ENCODE peak calls at places on chromosomes 1 and 21, in four cellular contexts. A is fibroblast of lung, Q is HepG2, Y is H9. H is an unnamed sample.

GRCh38 chr21:40846566-40847411 is at the start of gene DSCAM:
- DNase-seq in A (no peak), Y (peak), Q (no peak), H (no peak)

GRCh38 chr1:194175251-194175650 is 988.8 kb upstream of the B3GALT2 start:
- DNase-seq in Q (no peak), Y (no peak), A (no peak), H (no peak)

GRCh38 chr1:171219751-171220385 is 28.4 kb upstream of the FMO1 start:
- DNase-seq in Q (no peak), A (peak), Y (peak), H (no peak)

GRCh38 chr1:2982615-2983318 is 38.5 kb upstream of the ACTRT2 start:
- DNase-seq in A (no peak), Y (no peak), Q (no peak), H (no peak)

GRCh38 chr1:90725341-90725960 is 8.3 kb upstream of the BARHL2 start:
- DNase-seq in Q (no peak), A (no peak), Y (peak), H (no peak)

GRCh38 chr1:154865442-154866256 is 4.4 kb downstream of the KCNN3 start:
- DNase-seq in Q (no peak), Y (no peak), A (no peak), H (no peak)

GRCh38 chr1:164772635-164773034 is 213.7 kb downstream of the PBX1 start:
- DNase-seq in Q (no peak), A (peak), Y (no peak), H (peak)

GRCh38 chr1:55314740-55315139 is 99.6 kb upstream of the USP24 start:
- DNase-seq in Y (no peak), A (no peak), Q (no peak), H (no peak)

GRCh38 chr1:206905295-206906164 is 8.3 kb downstream of the IL24 start:
- DNase-seq in Q (no peak), A (peak), Y (no peak), H (no peak)

GRCh38 chr1:165481820-165482532 is 37.0 kb upstream of the RXRG start:
- DNase-seq in A (peak), Q (no peak), Y (no peak), H (no peak)

GRCh38 chr21:44735821-44736220 is 24.4 kb upstream of the TSPEAR start:
- DNase-seq in Q (no peak), A (no peak), Y (peak), H (no peak)

GRCh38 chr1:216054593-216054992 is 368.7 kb downstream of the USH2A start:
- DNase-seq in A (no peak), Q (no peak), Y (no peak), H (no peak)

GRCh38 chr1:175016073-175016722 is 7.0 kb downstream of the MRPS14 start:
- DNase-seq in Y (no peak), A (peak), Q (no peak), H (no peak)

GRCh38 chr1:112264553-112264952 is 131.5 kb upstream of the CTTNBP2NL start:
- DNase-seq in Y (no peak), A (peak), Q (no peak), H (no peak)

GRCh38 chr1:203338335-203339036 is 12.4 kb downstream of the FMOD start:
- DNase-seq in Y (peak), A (peak), Q (peak), H (peak)

GRCh38 chr1:236147521-236148470 is 5.5 kb downstream of the GPR137B start:
- DNase-seq in A (no peak), Q (no peak), Y (no peak), H (no peak)

GRCh38 chr1:50996083-50996482 is 26.0 kb downstream of the CDKN2C start:
- DNase-seq in Y (no peak), A (no peak), Q (no peak), H (no peak)

GRCh38 chr1:35220976-35221375 is 28.0 kb upstream of the SFPQ start:
- DNase-seq in A (no peak), Y (peak), Q (peak), H (no peak)

GRCh38 chr1:24991242-24992037 is 61.4 kb upstream of the RUNX3 start:
- DNase-seq in Q (no peak), A (no peak), Y (no peak), H (no peak)

GRCh38 chr1:15531003-15531402 is 4.4 kb downstream of the DNAJC16 start:
- DNase-seq in Y (no peak), Q (no peak), A (no peak), H (no peak)

GRCh38 chr1:34784751-34785221 is 3.8 kb downstream of the GJB3 start:
- DNase-seq in Q (no peak), Y (no peak), A (no peak), H (no peak)

GRCh38 chr21:18340387-18340942 is 63.1 kb downstream of the TMPRSS15 start:
- DNase-seq in Q (no peak), Y (no peak), A (peak), H (no peak)

GRCh38 chr1:202505356-202505755 is 156.9 kb downstream of the PPP1R12B start:
- DNase-seq in Y (no peak), Q (no peak), A (peak), H (no peak)

GRCh38 chr1:156388814-156389137 is 19.8 kb downstream of the RHBG start:
- DNase-seq in A (no peak), Y (no peak), Q (no peak), H (no peak)

GRCh38 chr1:45334308-45335245 is 5.4 kb upstream of the TOE1 start:
- DNase-seq in Q (no peak), Y (peak), A (no peak), H (no peak)

GRCh38 chr1:97820470-97821188 is 100.2 kb downstream of the DPYD start:
- DNase-seq in Y (no peak), Q (peak), A (peak), H (no peak)

GRCh38 chr1:64082459-64082858 is 121.0 kb upstream of the UBE2U start:
- DNase-seq in A (peak), Q (no peak), Y (no peak), H (no peak)

GRCh38 chr1:150243003-150243402 is 7.1 kb upstream of the ANP32E start:
- DNase-seq in Y (peak), A (no peak), Q (no peak), H (no peak)

GRCh38 chr1:5992814-5993552 is 758 bp upstream of the NPHP4 start:
- DNase-seq in Q (no peak), Y (no peak), A (no peak), H (no peak)

GRCh38 chr1:86207323-86207722 is 50.8 kb upstream of the COL24A1 start:
- DNase-seq in A (peak), Y (no peak), Q (no peak), H (no peak)

GRCh38 chr21:36889401-36889800 is 77.1 kb downstream of the HLCS start:
- DNase-seq in A (no peak), Y (no peak), Q (no peak), H (no peak)

GRCh38 chr1:28737245-28738137 is 751 bp downstream of the YTHDF2 start:
- DNase-seq in Y (peak), A (peak), Q (peak), H (peak)

GRCh38 chr1:6962390-6962955 is 177.2 kb downstream of the CAMTA1 start:
- DNase-seq in Q (no peak), A (peak), Y (no peak), H (peak)

GRCh38 chr1:229694053-229694693 is 68.1 kb downstream of the URB2 start:
- DNase-seq in Y (peak), Q (no peak), A (peak), H (peak)

GRCh38 chr1:54791880-54792522 is 9.1 kb downstream of the TTC22 start:
- DNase-seq in A (peak), Q (peak), Y (peak), H (peak)

GRCh38 chr1:181791721-181792120 is 269.8 kb downstream of the ZNF648 start:
- DNase-seq in Q (no peak), A (no peak), Y (no peak), H (no peak)

GRCh38 chr1:30417001-30417700 is 306.2 kb downstream of the MATN1 start:
- DNase-seq in A (no peak), Y (no peak), Q (no peak), H (no peak)

GRCh38 chr21:44024895-44025353 is 12.8 kb downstream of the TRAPPC10 start:
- DNase-seq in Q (no peak), Y (no peak), A (peak), H (no peak)

GRCh38 chr1:163315773-163316374 is 5.9 kb upstream of the NUF2 start:
- DNase-seq in Y (no peak), A (peak), Q (peak), H (peak)

GRCh38 chr1:153573351-153573750 is 7.7 kb upstream of the S100A2 start:
- DNase-seq in Y (no peak), A (peak), Q (no peak), H (no peak)
- H3K9ac ChIP-seq in Y (no peak), A (no peak), Q (no peak), H (no peak)

DNA sequence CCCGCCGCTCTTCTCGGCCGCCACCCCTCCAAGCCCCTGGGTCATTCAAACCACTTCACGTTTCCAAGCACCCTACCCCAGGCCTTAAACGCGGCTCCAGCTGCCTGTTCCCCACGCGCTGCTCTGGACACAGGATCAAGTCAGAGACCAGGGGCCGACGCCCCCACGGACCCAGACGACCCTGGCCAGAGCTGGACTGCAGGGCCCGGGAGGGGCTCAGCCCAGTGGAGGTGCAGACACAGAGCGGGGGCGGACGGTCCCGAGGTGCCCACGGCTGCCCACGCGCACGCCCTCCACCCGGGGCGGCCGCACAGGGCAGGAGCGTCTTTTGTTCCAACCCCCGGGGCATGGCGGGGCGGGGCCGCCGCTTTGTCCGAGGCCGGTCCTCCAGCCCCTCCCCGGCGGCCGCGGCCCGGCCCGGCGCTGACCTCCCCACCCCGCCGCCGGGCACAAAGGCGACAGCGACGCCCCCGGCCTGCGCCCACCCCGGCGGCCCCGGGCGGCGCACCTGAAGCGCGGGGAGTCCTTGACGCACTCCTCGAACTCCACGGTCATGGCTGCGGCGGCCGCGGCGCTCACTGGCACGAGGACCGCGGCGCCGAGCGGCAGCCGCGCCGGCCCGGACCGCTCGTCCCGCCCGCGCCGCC is 346 bp downstream of the ACAP3 start:
- DNase-seq in A (no peak), Y (no peak), Q (no peak), H (peak)
- H3K9ac ChIP-seq in A (peak), Y (no peak), Q (peak), H (peak)

GRCh38 chr1:204443871-204444581 is 32.4 kb upstream of the PPP1R15B start:
- DNase-seq in Q (no peak), Y (no peak), A (no peak), H (no peak)
- H3K9ac ChIP-seq in Q (no peak), Y (no peak), A (no peak), H (no peak)

GRCh38 chr1:151790071-151790939 is at the start of gene TDRKH:
- DNase-seq in Q (peak), A (peak), Y (peak), H (peak)
- H3K9ac ChIP-seq in Q (peak), A (no peak), Y (peak), H (peak)

DNA sequence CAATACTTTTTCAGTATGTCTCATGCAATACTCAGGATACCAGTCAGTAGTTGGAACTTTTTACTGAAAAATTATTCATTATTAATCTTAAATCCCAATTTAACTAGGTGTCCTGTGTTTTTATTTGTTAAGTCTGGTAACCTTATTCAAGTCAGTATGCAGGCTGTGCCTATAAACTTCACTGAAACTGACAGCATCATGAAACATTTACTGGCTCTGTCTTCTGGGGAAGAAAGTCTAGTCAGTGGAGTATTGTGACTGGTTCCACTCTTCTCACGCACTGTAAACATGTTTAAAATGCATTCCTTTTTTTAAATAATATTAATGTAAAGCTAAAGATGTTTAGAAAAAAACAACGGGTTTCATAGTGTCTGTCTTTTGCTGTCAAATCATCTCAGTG is 739.8 kb downstream of the LTN1 start:
- DNase-seq in A (no peak), Q (no peak), Y (no peak), H (no peak)
- H3K9ac ChIP-seq in A (no peak), Q (no peak), Y (no peak), H (no peak)

GRCh38 chr1:168709896-168710305 is 19.1 kb downstream of the DPT start:
- DNase-seq in Y (no peak), Q (no peak), A (peak), H (no peak)
- H3K9ac ChIP-seq in Y (no peak), Q (no peak), A (no peak), H (no peak)

GRCh38 chr1:23911924-23912323 is 1.2 kb downstream of the CNR2 start:
- DNase-seq in Q (no peak), A (no peak), Y (no peak), H (no peak)

GRCh38 chr1:23914921-23915320 is 1.8 kb upstream of the CNR2 start:
- DNase-seq in A (no peak), Y (no peak), Q (no peak), H (no peak)

GRCh38 chr1:23915470-23915869 is 2.3 kb upstream of the CNR2 start:
- DNase-seq in A (no peak), Q (no peak), Y (no peak), H (no peak)

GRCh38 chr1:23913212-23913880 is at the start of gene CNR2:
- DNase-seq in Y (no peak), A (no peak), Q (no peak), H (no peak)

DNA sequence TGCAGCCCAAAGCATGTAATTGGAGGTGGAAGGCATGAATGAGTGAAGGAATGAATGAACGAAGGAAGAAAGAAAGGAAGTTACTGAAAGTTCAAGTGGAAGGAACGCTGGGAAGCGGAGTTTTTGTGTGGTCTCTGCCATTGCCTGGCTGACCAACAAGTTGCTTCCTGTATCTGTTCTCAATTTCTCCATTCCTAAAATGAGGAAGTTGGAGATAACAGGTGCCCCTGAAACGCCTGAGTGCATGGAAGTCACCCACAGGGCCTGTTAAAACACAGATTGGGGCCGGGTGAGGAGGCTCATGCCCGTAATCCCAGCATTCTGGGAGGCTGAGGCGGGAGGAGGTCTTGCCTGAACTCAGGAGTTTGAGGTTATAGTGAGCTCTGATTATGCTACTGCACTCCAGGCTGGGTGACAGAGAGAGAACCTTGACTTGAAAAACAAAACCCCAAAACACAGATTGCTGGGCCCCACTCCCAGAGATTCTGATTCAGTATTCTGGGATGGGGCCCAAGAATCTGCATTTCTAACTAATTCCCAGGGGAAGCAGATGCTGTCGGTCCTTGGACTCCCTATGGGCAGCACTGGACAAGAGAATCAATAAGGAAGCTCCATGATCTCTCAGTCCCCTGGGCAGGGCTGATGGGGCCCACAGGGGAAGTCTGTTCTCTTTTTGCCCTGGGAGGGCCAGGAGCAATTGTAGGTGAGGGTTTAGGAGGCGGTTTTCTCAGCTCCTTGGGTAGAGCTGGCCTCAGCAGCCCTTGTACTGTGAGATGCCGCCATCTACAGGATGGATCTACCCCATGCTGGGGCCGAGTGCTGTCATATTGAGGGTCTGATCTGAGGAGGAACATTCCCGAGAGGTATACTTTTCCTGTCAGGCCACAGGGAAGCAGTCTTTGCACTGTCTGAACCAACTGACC is 3.3 kb upstream of the CNR2 start:
- DNase-seq in Y (peak), A (peak), Q (peak), H (peak)
- H3K9ac ChIP-seq in Y (no peak), A (no peak), Q (no peak), H (peak)

GRCh38 chr1:59146651-59147358 is 150.1 kb upstream of the FGGY start:
- DNase-seq in Q (peak), A (peak), Y (peak), H (peak)
- H3K9ac ChIP-seq in Q (peak), A (peak), Y (peak), H (peak)